ENCODE peak calls at places on chromosomes 2 and 18, in seven cellular contexts. V, L, O, I, H, A and S are unnamed samples.

GRCh38 chr2:197777823-197778407 is 7.2 kb downstream of the BOLL start:
- DNase-seq in V (no peak), L (peak), O (peak), I (no peak), H (no peak), A (peak), S (peak)

GRCh38 chr2:8039732-8040131 is 642.1 kb upstream of the ID2 start:
- DNase-seq in V (no peak), L (no peak), O (no peak), I (no peak), H (no peak), A (no peak), S (no peak)

GRCh38 chr2:54084600-54084999 is 30.8 kb upstream of the ACYP2 start:
- DNase-seq in V (no peak), L (no peak), O (peak), I (peak), H (no peak), A (no peak), S (peak)

GRCh38 chr18:55199291-55199963 is 240.2 kb upstream of the CCDC68 start:
- DNase-seq in V (no peak), L (no peak), O (no peak), I (no peak), H (no peak), A (no peak), S (no peak)

GRCh38 chr2:133442393-133442792 is 125.9 kb downstream of the NCKAP5 start:
- DNase-seq in V (no peak), L (no peak), O (no peak), I (no peak), H (no peak), A (no peak), S (no peak)

GRCh38 chr2:162037028-162037795 is 36.8 kb downstream of the DPP4 start:
- DNase-seq in V (no peak), L (no peak), O (peak), I (no peak), H (peak), A (no peak), S (no peak)

GRCh38 chr2:234240917-234241316 is 190.4 kb downstream of the SPP2 start:
- DNase-seq in V (no peak), L (no peak), O (peak), I (no peak), H (no peak), A (no peak), S (peak)

GRCh38 chr2:191950132-191950885 is 103.4 kb upstream of the CAVIN2 start:
- DNase-seq in V (no peak), L (no peak), O (peak), I (no peak), H (no peak), A (no peak), S (no peak)

GRCh38 chr2:143835481-143835880 is 684.4 kb downstream of the ZEB2 start:
- DNase-seq in V (no peak), L (no peak), O (no peak), I (no peak), H (no peak), A (no peak), S (no peak)

GRCh38 chr2:1626271-1626681 is 118.0 kb downstream of the PXDN start:
- DNase-seq in V (no peak), L (no peak), O (peak), I (no peak), H (no peak), A (no peak), S (no peak)

GRCh38 chr2:192888090-192888489 is 693.4 kb upstream of the TMEFF2 start:
- DNase-seq in V (no peak), L (no peak), O (no peak), I (no peak), H (no peak), A (no peak), S (no peak)

GRCh38 chr2:100470898-100471514 is 724 bp downstream of the NMS start:
- DNase-seq in V (no peak), L (no peak), O (peak), I (no peak), H (peak), A (no peak), S (peak)

GRCh38 chr2:144835634-144836351 is 315.9 kb upstream of the ZEB2 start:
- DNase-seq in V (no peak), L (no peak), O (peak), I (no peak), H (no peak), A (no peak), S (peak)

GRCh38 chr2:75787532-75788132 is 76.9 kb upstream of the GCFC2 start:
- DNase-seq in V (no peak), L (peak), O (peak), I (no peak), H (peak), A (peak), S (peak)

GRCh38 chr2:238146884-238147544 is 8.5 kb downstream of the KLHL30 start:
- DNase-seq in V (no peak), L (no peak), O (no peak), I (no peak), H (no peak), A (no peak), S (no peak)

GRCh38 chr2:181300600-181301291 is 156.4 kb upstream of the ITGA4 start:
- DNase-seq in V (no peak), L (no peak), O (no peak), I (no peak), H (no peak), A (no peak), S (no peak)

GRCh38 chr2:111896007-111896406 is 2.4 kb upstream of the MERTK start:
- DNase-seq in V (no peak), L (no peak), O (no peak), I (no peak), H (no peak), A (no peak), S (peak)

GRCh38 chr18:62586148-62586774 is 63.4 kb downstream of the ZCCHC2 start:
- DNase-seq in V (peak), L (peak), O (peak), I (peak), H (peak), A (peak), S (peak)

GRCh38 chr2:143988082-143988481 is 531.8 kb downstream of the ZEB2 start:
- DNase-seq in V (no peak), L (no peak), O (no peak), I (no peak), H (no peak), A (no peak), S (no peak)

GRCh38 chr2:1754461-1755170 is 10.3 kb upstream of the PXDN start:
- DNase-seq in V (no peak), L (no peak), O (no peak), I (no peak), H (no peak), A (no peak), S (no peak)

GRCh38 chr2:102258386-102259074 is 52.8 kb upstream of the IL1RL1 start:
- DNase-seq in V (no peak), L (no peak), O (peak), I (no peak), H (no peak), A (peak), S (peak)

GRCh38 chr2:178282075-178282474 is 87.8 kb downstream of the OSBPL6 start:
- DNase-seq in V (no peak), L (no peak), O (peak), I (no peak), H (no peak), A (peak), S (peak)

GRCh38 chr2:159175182-159175581 is 111.3 kb downstream of the WDSUB1 start:
- DNase-seq in V (no peak), L (no peak), O (no peak), I (no peak), H (no peak), A (no peak), S (no peak)

GRCh38 chr2:3626817-3627499 is 31.0 kb upstream of the ALLC start:
- DNase-seq in V (no peak), L (no peak), O (no peak), I (no peak), H (no peak), A (no peak), S (no peak)

GRCh38 chr2:66569321-66569851 is 134.5 kb downstream of the MEIS1 start:
- DNase-seq in V (no peak), L (no peak), O (peak), I (no peak), H (no peak), A (no peak), S (no peak)

GRCh38 chr2:214774108-214774507 is 35.4 kb downstream of the BARD1 start:
- DNase-seq in V (no peak), L (no peak), O (peak), I (no peak), H (no peak), A (peak), S (peak)

GRCh38 chr2:32937602-32938450 is 8.9 kb upstream of the LTBP1 start:
- DNase-seq in V (no peak), L (no peak), O (peak), I (no peak), H (peak), A (no peak), S (no peak)

GRCh38 chr2:85390941-85391669 is 19.1 kb downstream of the CAPG start:
- DNase-seq in V (peak), L (no peak), O (peak), I (peak), H (peak), A (no peak), S (peak)

GRCh38 chr2:231786177-231786916 is at the start of gene COPS7B:
- DNase-seq in V (peak), L (peak), O (peak), I (peak), H (peak), A (no peak), S (peak)

GRCh38 chr18:63617049-63617995 is 26.7 kb downstream of the SERPINB4 start:
- DNase-seq in V (no peak), L (peak), O (no peak), I (no peak), H (no peak), A (no peak), S (no peak)

GRCh38 chr2:1972428-1972827 is 228.1 kb upstream of the PXDN start:
- DNase-seq in V (no peak), L (peak), O (peak), I (peak), H (no peak), A (no peak), S (no peak)

GRCh38 chr2:160114020-160114419 is 51.6 kb upstream of the PLA2R1 start:
- DNase-seq in V (no peak), L (no peak), O (peak), I (no peak), H (no peak), A (no peak), S (peak)

GRCh38 chr2:207503234-207503633 is 26.5 kb upstream of the CREB1 start:
- DNase-seq in V (no peak), L (no peak), O (peak), I (peak), H (no peak), A (no peak), S (peak)

GRCh38 chr2:109404681-109405080 is 209.1 kb downstream of the SEPTIN10 start:
- DNase-seq in V (no peak), L (no peak), O (no peak), I (no peak), H (no peak), A (no peak), S (no peak)

GRCh38 chr2:26479131-26479970 is 1.4 kb upstream of the OTOF start:
- DNase-seq in V (no peak), L (no peak), O (no peak), I (no peak), H (no peak), A (no peak), S (no peak)

GRCh38 chr2:11377915-11378649 is 33.6 kb upstream of the ROCK2 start:
- DNase-seq in V (no peak), L (no peak), O (peak), I (no peak), H (no peak), A (no peak), S (no peak)

GRCh38 chr18:703660-704018 is 8.8 kb downstream of the ENOSF1 start:
- DNase-seq in V (no peak), L (no peak), O (no peak), I (no peak), H (no peak), A (no peak), S (no peak)

GRCh38 chr2:219369447-219369861 is 18.3 kb downstream of the DNPEP start:
- DNase-seq in V (no peak), L (no peak), O (peak), I (peak), H (no peak), A (no peak), S (no peak)